ENCODE peak calls at places on chromosomes 16 and 17, in four cellular contexts. O is CD8-positive, alpha-beta T cell; R is stomach; A is ascending aorta. Y is an unnamed sample.

GRCh38 chr17:45906237-45906636 is 11.9 kb downstream of the MAPT start:
- DNase-seq in O (no peak), R (no peak), A (no peak), Y (no peak)

GRCh38 chr17:42603318-42603717 is 5.9 kb downstream of the RETREG3 start:
- DNase-seq in O (no peak), R (no peak), A (no peak), Y (no peak)

GRCh38 chr17:59151591-59151990 is 3.4 kb downstream of the SKA2 start:
- DNase-seq in O (no peak), R (no peak), A (no peak), Y (no peak)

GRCh38 chr16:31513126-31513525 is 4.9 kb upstream of the RUSF1 start:
- DNase-seq in O (no peak), R (no peak), A (no peak), Y (peak; percentile 32)

GRCh38 chr17:83203472-83204221 is 124.2 kb downstream of the METRNL start:
- DNase-seq in O (peak; percentile 9), R (peak; percentile 25), A (peak; percentile 74), Y (no peak)

GRCh38 chr16:66431760-66432159 is 4.7 kb downstream of the BEAN1 start:
- DNase-seq in O (no peak), R (no peak), A (no peak), Y (no peak)

GRCh38 chr17:56891751-56892150 is 22.1 kb downstream of the TRIM25 start:
- DNase-seq in O (peak; percentile 63), R (peak; percentile 40), A (no peak), Y (peak; percentile 26)

GRCh38 chr16:9859706-9860105 is 322.5 kb downstream of the GRIN2A start:
- DNase-seq in O (no peak), R (no peak), A (no peak), Y (no peak)

GRCh38 chr16:27723711-27724490 is 174.0 kb downstream of the KATNIP start:
- DNase-seq in O (no peak), R (no peak), A (no peak), Y (no peak)

GRCh38 chr16:51648521-51648920 is 497.5 kb upstream of the SALL1 start:
- DNase-seq in O (no peak), R (no peak), A (no peak), Y (no peak)

GRCh38 chr17:27531469-27531948 is 75.3 kb downstream of the KSR1 start:
- DNase-seq in O (no peak), R (no peak), A (no peak), Y (no peak)

GRCh38 chr16:57355898-57356414 is 2.6 kb upstream of the CCL22 start:
- DNase-seq in O (no peak), R (peak; percentile 4), A (no peak), Y (no peak)

GRCh38 chr16:62038225-62038624 is 2.0 kb upstream of the CDH8 start:
- DNase-seq in O (no peak), R (no peak), A (no peak), Y (no peak)

GRCh38 chr17:77594416-77595209 is 363.9 kb upstream of the TNRC6C start:
- DNase-seq in O (no peak), R (no peak), A (no peak), Y (no peak)

GRCh38 chr16:56892705-56893104 is 27.7 kb downstream of the SLC12A3 start:
- DNase-seq in O (no peak), R (no peak), A (no peak), Y (no peak)

GRCh38 chr16:26795184-26795583 is 271.5 kb upstream of the C16orf82 start:
- DNase-seq in O (no peak), R (no peak), A (no peak), Y (no peak)

GRCh38 chr16:15857779-15858560 is 1.1 kb upstream of the MYH11 start:
- DNase-seq in O (no peak), R (peak; percentile 27), A (peak; percentile 86), Y (peak; percentile 54)

GRCh38 chr16:14473488-14473887 is 156.6 kb downstream of the PARN start:
- DNase-seq in O (no peak), R (no peak), A (no peak), Y (no peak)

GRCh38 chr17:43601280-43602050 is 55.3 kb upstream of the ETV4 start:
- DNase-seq in O (no peak), R (no peak), A (peak; percentile 88), Y (no peak)

GRCh38 chr17:3961564-3962047 is 2.6 kb downstream of the ATP2A3 start:
- DNase-seq in O (peak; percentile 47), R (no peak), A (no peak), Y (no peak)
- H3K4me1 ChIP-seq in O (peaks cover 69% of the 10 kb centered on the region), R (peaks cover 43% of the 10 kb centered on the region), A (peaks cover 25% of the 10 kb centered on the region), Y (peaks cover 15% of the 10 kb centered on the region)

DNA sequence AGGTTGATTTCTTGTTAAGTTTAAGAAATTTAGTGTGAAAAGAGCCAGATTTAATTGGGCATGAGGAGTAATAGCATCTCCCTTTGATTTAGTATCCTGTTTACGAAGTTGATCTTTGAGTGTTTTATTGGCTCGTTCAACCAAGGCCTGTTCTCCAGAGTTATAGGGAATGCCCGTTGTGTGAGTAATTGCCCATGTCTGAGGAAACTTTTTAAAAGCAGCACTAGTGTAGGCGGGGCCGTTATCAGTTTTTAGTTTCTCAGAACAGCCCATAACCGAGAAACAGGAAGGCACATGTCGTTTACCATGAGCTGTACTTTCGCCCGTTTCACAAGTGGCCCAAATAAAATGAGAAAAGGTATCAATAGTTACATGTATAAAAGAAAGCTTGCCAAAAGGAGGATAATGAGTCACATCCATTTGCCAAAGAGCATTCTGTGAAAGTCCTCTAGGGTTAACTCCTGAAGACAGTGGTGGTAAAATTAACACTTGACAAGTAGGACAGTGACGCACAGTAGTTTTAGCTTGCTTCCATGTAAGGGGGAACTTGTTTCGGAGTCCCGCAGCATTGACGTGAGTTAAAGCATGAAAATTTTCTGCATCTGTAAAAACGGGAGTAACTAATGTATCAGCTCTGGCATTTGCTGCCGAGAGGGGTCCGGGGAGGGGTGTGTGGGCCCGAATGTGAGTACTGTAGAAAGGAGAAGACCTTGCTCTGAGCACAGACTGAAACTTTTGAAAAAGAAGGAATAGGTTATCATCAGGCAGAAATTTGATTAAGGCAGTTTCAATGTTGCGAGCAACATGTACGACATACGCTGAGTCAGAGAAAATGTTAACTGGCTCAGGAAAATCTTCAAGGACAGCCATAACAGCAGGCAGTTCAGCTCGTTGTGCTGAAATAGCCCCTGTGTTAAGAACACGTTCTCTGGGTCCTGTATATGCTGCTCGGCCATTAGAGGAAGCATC is 18.5 kb upstream of the KCTD5 start:
- DNase-seq in O (no peak), R (no peak), A (no peak), Y (no peak)
- TF ChIP-seq CTCF in O (no peak), R (no peak), A (no peak), Y (no peak)

GRCh38 chr16:83810906-83811305 is 3.1 kb downstream of the HSBP1 start:
- DNase-seq in O (no peak), R (no peak), A (no peak), Y (peak; percentile 2)

GRCh38 chr16:83807710-83808572 is at the start of gene HSBP1:
- DNase-seq in O (peak; percentile 94), R (peak; percentile 96), A (peak; percentile 96), Y (peak; percentile 94)

GRCh38 chr16:83808573-83809014 is 816 bp downstream of the HSBP1 start:
- DNase-seq in O (no peak), R (no peak), A (no peak), Y (no peak)

GRCh38 chr16:83807327-83807709 is 460 bp upstream of the HSBP1 start:
- DNase-seq in O (peak; percentile 11), R (no peak), A (no peak), Y (no peak)

GRCh38 chr16:83809092-83809491 is 1.3 kb downstream of the HSBP1 start:
- DNase-seq in O (no peak), R (no peak), A (no peak), Y (no peak)
- H3K4me3 ChIP-seq in O (peak overlapping the region; percentile 91), R (peak overlapping the region; percentile 100), A (peak overlapping the region; percentile 82), Y (peak overlapping the region; percentile 48)

DNA sequence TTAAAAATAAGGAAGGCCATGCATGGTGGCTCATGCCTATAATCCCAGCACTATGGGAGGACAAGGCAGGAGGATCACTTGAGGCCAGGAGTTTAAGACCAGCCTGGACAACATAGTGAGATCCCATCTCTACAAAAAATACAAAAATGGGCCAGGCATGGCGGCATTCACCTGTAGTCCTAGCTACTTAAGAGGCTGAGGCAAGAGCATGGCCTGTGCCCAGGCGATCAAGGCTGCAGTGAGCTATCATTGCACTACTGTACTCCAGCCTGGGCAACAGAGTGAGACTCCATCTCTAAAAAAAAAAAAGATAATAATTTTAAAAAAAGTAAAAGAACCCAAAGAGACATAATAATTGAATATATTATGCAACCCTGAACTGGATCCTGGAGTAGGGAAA is 83.6 kb upstream of the ZNF423 start:
- DNase-seq in O (no peak), R (no peak), A (no peak), Y (no peak)
- H3K4me1 ChIP-seq in O (no peaks in the 10 kb centered on the region), R (no peaks in the 10 kb centered on the region), A (no peaks in the 10 kb centered on the region), Y (no peaks in the 10 kb centered on the region)

DNA sequence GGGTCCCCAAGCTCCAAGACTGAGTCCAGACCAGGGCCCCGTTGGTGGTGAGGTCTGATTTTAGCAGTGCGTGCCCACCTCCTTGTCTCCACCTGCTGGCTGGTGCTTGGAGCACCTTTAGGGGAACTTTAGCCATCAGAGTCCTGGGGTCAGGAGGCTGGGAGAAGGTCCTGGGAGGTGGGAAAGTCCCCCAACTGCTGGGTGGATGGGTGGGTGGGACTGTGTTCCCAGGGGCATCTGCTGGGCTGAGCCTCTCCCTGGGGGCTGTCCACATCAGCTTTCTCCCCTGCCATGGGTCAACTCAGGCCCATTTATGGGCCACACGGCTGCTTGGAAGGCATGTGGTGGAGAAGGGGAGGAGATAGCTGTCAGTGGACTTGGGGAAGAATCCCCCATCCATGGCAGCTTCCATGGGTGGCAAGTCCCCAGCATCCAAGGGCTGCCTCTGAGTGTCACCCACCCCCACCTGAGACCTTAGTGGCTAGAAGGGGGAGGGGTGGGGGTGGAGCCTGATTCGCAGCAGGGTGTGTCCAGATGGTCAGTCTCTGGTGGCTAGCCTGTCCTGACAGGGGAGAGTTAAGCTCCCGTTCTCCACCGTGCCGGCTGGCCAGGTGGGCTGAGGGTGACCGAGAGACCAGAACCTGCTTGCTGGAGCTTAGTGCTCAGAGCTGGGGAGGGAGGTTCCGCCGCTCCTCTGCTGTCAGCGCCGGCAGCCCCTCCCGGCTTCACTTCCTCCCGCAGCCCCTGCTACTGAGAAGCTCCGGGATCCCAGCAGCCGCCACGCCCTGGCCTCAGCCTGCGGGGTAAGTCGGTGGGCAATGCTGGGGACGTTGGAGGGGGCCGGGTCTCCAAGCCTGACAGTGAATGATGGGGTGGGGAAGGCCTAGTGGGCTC is at the start of gene TRPV2:
- DNase-seq in O (peak; percentile 64), R (peak; percentile 60), A (no peak), Y (peak; percentile 26)
- TF ChIP-seq CTCF in O (peak; percentile 52), R (peak; percentile 37), A (peak; percentile 32), Y (no peak)

GRCh38 chr17:44673893-44674292 is 15.7 kb downstream of the CCDC43 start:
- DNase-seq in O (no peak), R (no peak), A (no peak), Y (no peak)

GRCh38 chr17:44677136-44677535 is 12.4 kb downstream of the CCDC43 start:
- DNase-seq in O (no peak), R (no peak), A (no peak), Y (no peak)

GRCh38 chr17:44672479-44673093 is 16.3 kb downstream of the MEIOC start:
- DNase-seq in O (no peak), R (no peak), A (no peak), Y (peak; percentile 32)
- H3K4me3 ChIP-seq in O (no peak overlapping the region), R (no peak overlapping the region), A (no peak overlapping the region), Y (no peak overlapping the region)

Y was measured in cardiac muscle cell.